ENCODE peak calls at places on chromosomes 3 and 15, in six cellular contexts. One of them, this sample, is unnamed.

GRCh38 chr3:180990494-180990893 is 958 bp upstream of the DNAJC19 start:
- DNase-seq in stimulated activated naive CD8-positive, alpha-beta T cell treated with anti-CD3 and anti-CD28 coated beads, Interleukin-15, amount 100 ng/mL, for 72 hours: no peak
- DNase-seq in fibroblast of the conjunctiva: no peak
- DNase-seq in HT1080: no peak
- DNase-seq in hypothalamus: no peak
- DNase-seq in CD4-positive, alpha-beta memory T cell: no peak
- DNase-seq in this sample: no peak

GRCh38 chr3:115385935-115386334 is 237.4 kb upstream of the GAP43 start:
- DNase-seq in stimulated activated naive CD8-positive, alpha-beta T cell treated with anti-CD3 and anti-CD28 coated beads, Interleukin-15, amount 100 ng/mL, for 72 hours: no peak
- DNase-seq in fibroblast of the conjunctiva: no peak
- DNase-seq in HT1080: no peak
- DNase-seq in hypothalamus: no peak
- DNase-seq in CD4-positive, alpha-beta memory T cell: no peak
- DNase-seq in this sample: no peak

GRCh38 chr15:44194397-44195150 is 497 bp downstream of the FRMD5 start:
- DNase-seq in stimulated activated naive CD8-positive, alpha-beta T cell treated with anti-CD3 and anti-CD28 coated beads, Interleukin-15, amount 100 ng/mL, for 72 hours: peak; percentile 57
- DNase-seq in fibroblast of the conjunctiva: no peak
- DNase-seq in HT1080: peak; percentile 92
- DNase-seq in hypothalamus: peak; percentile 42
- DNase-seq in CD4-positive, alpha-beta memory T cell: peak; percentile 51
- DNase-seq in this sample: peak; percentile 64

GRCh38 chr3:172653004-172653403 is 57.9 kb downstream of the NCEH1 start:
- DNase-seq in stimulated activated naive CD8-positive, alpha-beta T cell treated with anti-CD3 and anti-CD28 coated beads, Interleukin-15, amount 100 ng/mL, for 72 hours: no peak
- DNase-seq in fibroblast of the conjunctiva: no peak
- DNase-seq in HT1080: no peak
- DNase-seq in hypothalamus: no peak
- DNase-seq in CD4-positive, alpha-beta memory T cell: peak; percentile 21
- DNase-seq in this sample: peak; percentile 78

GRCh38 chr3:195550723-195551122 is 7.6 kb upstream of the PPP1R2 start:
- DNase-seq in stimulated activated naive CD8-positive, alpha-beta T cell treated with anti-CD3 and anti-CD28 coated beads, Interleukin-15, amount 100 ng/mL, for 72 hours: peak; percentile 50
- DNase-seq in fibroblast of the conjunctiva: no peak
- DNase-seq in HT1080: no peak
- DNase-seq in hypothalamus: no peak
- DNase-seq in CD4-positive, alpha-beta memory T cell: peak; percentile 61
- DNase-seq in this sample: peak; percentile 32

GRCh38 chr3:25457642-25458419 is 29.8 kb downstream of the RARB start:
- DNase-seq in stimulated activated naive CD8-positive, alpha-beta T cell treated with anti-CD3 and anti-CD28 coated beads, Interleukin-15, amount 100 ng/mL, for 72 hours: no peak
- DNase-seq in fibroblast of the conjunctiva: no peak
- DNase-seq in HT1080: no peak
- DNase-seq in hypothalamus: no peak
- DNase-seq in CD4-positive, alpha-beta memory T cell: no peak
- DNase-seq in this sample: no peak

GRCh38 chr15:36362508-36362907 is 216.9 kb upstream of the CDIN1 start:
- DNase-seq in stimulated activated naive CD8-positive, alpha-beta T cell treated with anti-CD3 and anti-CD28 coated beads, Interleukin-15, amount 100 ng/mL, for 72 hours: no peak
- DNase-seq in fibroblast of the conjunctiva: no peak
- DNase-seq in HT1080: no peak
- DNase-seq in hypothalamus: no peak
- DNase-seq in CD4-positive, alpha-beta memory T cell: no peak
- DNase-seq in this sample: no peak

GRCh38 chr15:81863157-81863556 is 182.7 kb downstream of the MEX3B start:
- DNase-seq in stimulated activated naive CD8-positive, alpha-beta T cell treated with anti-CD3 and anti-CD28 coated beads, Interleukin-15, amount 100 ng/mL, for 72 hours: no peak
- DNase-seq in fibroblast of the conjunctiva: no peak
- DNase-seq in HT1080: peak; percentile 43
- DNase-seq in hypothalamus: no peak
- DNase-seq in CD4-positive, alpha-beta memory T cell: no peak
- DNase-seq in this sample: no peak

GRCh38 chr3:175573226-175573625 is 714.1 kb downstream of the NAALADL2 start:
- DNase-seq in stimulated activated naive CD8-positive, alpha-beta T cell treated with anti-CD3 and anti-CD28 coated beads, Interleukin-15, amount 100 ng/mL, for 72 hours: no peak
- DNase-seq in fibroblast of the conjunctiva: no peak
- DNase-seq in HT1080: no peak
- DNase-seq in hypothalamus: no peak
- DNase-seq in CD4-positive, alpha-beta memory T cell: no peak
- DNase-seq in this sample: no peak

GRCh38 chr15:55221090-55222011 is 24.6 kb upstream of the RSL24D1 start:
- DNase-seq in stimulated activated naive CD8-positive, alpha-beta T cell treated with anti-CD3 and anti-CD28 coated beads, Interleukin-15, amount 100 ng/mL, for 72 hours: peak; percentile 64
- DNase-seq in fibroblast of the conjunctiva: peak; percentile 95
- DNase-seq in HT1080: peak; percentile 96
- DNase-seq in hypothalamus: no peak
- DNase-seq in CD4-positive, alpha-beta memory T cell: peak; percentile 42
- DNase-seq in this sample: peak; percentile 60

GRCh38 chr3:30607032-30607833 is 832 bp downstream of the TGFBR2 start:
- DNase-seq in stimulated activated naive CD8-positive, alpha-beta T cell treated with anti-CD3 and anti-CD28 coated beads, Interleukin-15, amount 100 ng/mL, for 72 hours: peak; percentile 74
- DNase-seq in fibroblast of the conjunctiva: no peak
- DNase-seq in HT1080: peak; percentile 55
- DNase-seq in hypothalamus: no peak
- DNase-seq in CD4-positive, alpha-beta memory T cell: peak; percentile 74
- DNase-seq in this sample: no peak

GRCh38 chr15:100665570-100665969 is 63.2 kb downstream of the ASB7 start:
- DNase-seq in stimulated activated naive CD8-positive, alpha-beta T cell treated with anti-CD3 and anti-CD28 coated beads, Interleukin-15, amount 100 ng/mL, for 72 hours: no peak
- DNase-seq in fibroblast of the conjunctiva: peak; percentile 40
- DNase-seq in HT1080: no peak
- DNase-seq in hypothalamus: no peak
- DNase-seq in CD4-positive, alpha-beta memory T cell: no peak
- DNase-seq in this sample: no peak

GRCh38 chr3:35965908-35966307 is 326.6 kb downstream of the ARPP21 start:
- DNase-seq in stimulated activated naive CD8-positive, alpha-beta T cell treated with anti-CD3 and anti-CD28 coated beads, Interleukin-15, amount 100 ng/mL, for 72 hours: no peak
- DNase-seq in fibroblast of the conjunctiva: peak; percentile 42
- DNase-seq in HT1080: peak; percentile 57
- DNase-seq in hypothalamus: no peak
- DNase-seq in CD4-positive, alpha-beta memory T cell: no peak
- DNase-seq in this sample: peak; percentile 40

GRCh38 chr3:56200251-56200650 is 268.0 kb downstream of the ERC2 start:
- DNase-seq in stimulated activated naive CD8-positive, alpha-beta T cell treated with anti-CD3 and anti-CD28 coated beads, Interleukin-15, amount 100 ng/mL, for 72 hours: no peak
- DNase-seq in fibroblast of the conjunctiva: no peak
- DNase-seq in HT1080: no peak
- DNase-seq in hypothalamus: no peak
- DNase-seq in CD4-positive, alpha-beta memory T cell: no peak
- DNase-seq in this sample: no peak

GRCh38 chr15:26073430-26074333 is 210.6 kb upstream of the ATP10A start:
- DNase-seq in stimulated activated naive CD8-positive, alpha-beta T cell treated with anti-CD3 and anti-CD28 coated beads, Interleukin-15, amount 100 ng/mL, for 72 hours: peak; percentile 15
- DNase-seq in fibroblast of the conjunctiva: no peak
- DNase-seq in HT1080: no peak
- DNase-seq in hypothalamus: no peak
- DNase-seq in CD4-positive, alpha-beta memory T cell: no peak
- DNase-seq in this sample: no peak

GRCh38 chr3:159872374-159873109 is 116.1 kb upstream of the IL12A start:
- DNase-seq in stimulated activated naive CD8-positive, alpha-beta T cell treated with anti-CD3 and anti-CD28 coated beads, Interleukin-15, amount 100 ng/mL, for 72 hours: no peak
- DNase-seq in fibroblast of the conjunctiva: peak; percentile 67
- DNase-seq in HT1080: peak; percentile 97
- DNase-seq in hypothalamus: no peak
- DNase-seq in CD4-positive, alpha-beta memory T cell: no peak
- DNase-seq in this sample: peak; percentile 75

GRCh38 chr3:52704611-52705437 is 767 bp downstream of the GLT8D1 start:
- DNase-seq in stimulated activated naive CD8-positive, alpha-beta T cell treated with anti-CD3 and anti-CD28 coated beads, Interleukin-15, amount 100 ng/mL, for 72 hours: peak; percentile 26
- DNase-seq in fibroblast of the conjunctiva: no peak
- DNase-seq in HT1080: peak; percentile 26
- DNase-seq in hypothalamus: no peak
- DNase-seq in CD4-positive, alpha-beta memory T cell: no peak
- DNase-seq in this sample: no peak

GRCh38 chr15:80673561-80674244 is 21.4 kb upstream of the ABHD17C start:
- DNase-seq in stimulated activated naive CD8-positive, alpha-beta T cell treated with anti-CD3 and anti-CD28 coated beads, Interleukin-15, amount 100 ng/mL, for 72 hours: no peak
- DNase-seq in fibroblast of the conjunctiva: no peak
- DNase-seq in HT1080: no peak
- DNase-seq in hypothalamus: no peak
- DNase-seq in CD4-positive, alpha-beta memory T cell: no peak
- DNase-seq in this sample: no peak

GRCh38 chr3:50319872-50320625 is 2.5 kb downstream of the HYAL2 start:
- DNase-seq in stimulated activated naive CD8-positive, alpha-beta T cell treated with anti-CD3 and anti-CD28 coated beads, Interleukin-15, amount 100 ng/mL, for 72 hours: no peak
- DNase-seq in fibroblast of the conjunctiva: no peak
- DNase-seq in HT1080: no peak
- DNase-seq in hypothalamus: no peak
- DNase-seq in CD4-positive, alpha-beta memory T cell: peak; percentile 25
- DNase-seq in this sample: no peak

GRCh38 chr3:155664922-155665695 is 79.8 kb downstream of the PLCH1 start:
- DNase-seq in stimulated activated naive CD8-positive, alpha-beta T cell treated with anti-CD3 and anti-CD28 coated beads, Interleukin-15, amount 100 ng/mL, for 72 hours: no peak
- DNase-seq in fibroblast of the conjunctiva: peak; percentile 87
- DNase-seq in HT1080: peak; percentile 90
- DNase-seq in hypothalamus: no peak
- DNase-seq in CD4-positive, alpha-beta memory T cell: no peak
- DNase-seq in this sample: peak; percentile 87

GRCh38 chr15:65184305-65184943 is 718 bp downstream of the CLPX start:
- DNase-seq in stimulated activated naive CD8-positive, alpha-beta T cell treated with anti-CD3 and anti-CD28 coated beads, Interleukin-15, amount 100 ng/mL, for 72 hours: peak; percentile 49
- DNase-seq in fibroblast of the conjunctiva: no peak
- DNase-seq in HT1080: peak; percentile 40
- DNase-seq in hypothalamus: peak; percentile 48
- DNase-seq in CD4-positive, alpha-beta memory T cell: peak; percentile 42
- DNase-seq in this sample: no peak

GRCh38 chr3:37571269-37571668 is 290.4 kb upstream of the CTDSPL start:
- DNase-seq in stimulated activated naive CD8-positive, alpha-beta T cell treated with anti-CD3 and anti-CD28 coated beads, Interleukin-15, amount 100 ng/mL, for 72 hours: no peak
- DNase-seq in fibroblast of the conjunctiva: no peak
- DNase-seq in HT1080: no peak
- DNase-seq in hypothalamus: no peak
- DNase-seq in CD4-positive, alpha-beta memory T cell: no peak
- DNase-seq in this sample: no peak

GRCh38 chr15:31574761-31575160 is 248.1 kb downstream of the KLF13 start:
- DNase-seq in stimulated activated naive CD8-positive, alpha-beta T cell treated with anti-CD3 and anti-CD28 coated beads, Interleukin-15, amount 100 ng/mL, for 72 hours: no peak
- DNase-seq in fibroblast of the conjunctiva: no peak
- DNase-seq in HT1080: no peak
- DNase-seq in hypothalamus: no peak
- DNase-seq in CD4-positive, alpha-beta memory T cell: no peak
- DNase-seq in this sample: no peak

GRCh38 chr3:108879915-108880314 is 57.3 kb downstream of the TRAT1 start:
- DNase-seq in stimulated activated naive CD8-positive, alpha-beta T cell treated with anti-CD3 and anti-CD28 coated beads, Interleukin-15, amount 100 ng/mL, for 72 hours: no peak
- DNase-seq in fibroblast of the conjunctiva: no peak
- DNase-seq in HT1080: peak; percentile 36
- DNase-seq in hypothalamus: no peak
- DNase-seq in CD4-positive, alpha-beta memory T cell: no peak
- DNase-seq in this sample: no peak

GRCh38 chr3:58670506-58671125 is 4.0 kb upstream of the FAM3D start:
- DNase-seq in stimulated activated naive CD8-positive, alpha-beta T cell treated with anti-CD3 and anti-CD28 coated beads, Interleukin-15, amount 100 ng/mL, for 72 hours: no peak
- DNase-seq in fibroblast of the conjunctiva: no peak
- DNase-seq in HT1080: no peak
- DNase-seq in hypothalamus: no peak
- DNase-seq in CD4-positive, alpha-beta memory T cell: no peak
- DNase-seq in this sample: no peak

GRCh38 chr3:126911162-126912026 is 71.5 kb upstream of the PLXNA1 start:
- DNase-seq in stimulated activated naive CD8-positive, alpha-beta T cell treated with anti-CD3 and anti-CD28 coated beads, Interleukin-15, amount 100 ng/mL, for 72 hours: peak; percentile 90
- DNase-seq in fibroblast of the conjunctiva: peak; percentile 38
- DNase-seq in HT1080: peak; percentile 100
- DNase-seq in hypothalamus: peak; percentile 46
- DNase-seq in CD4-positive, alpha-beta memory T cell: peak; percentile 88
- DNase-seq in this sample: peak; percentile 73

GRCh38 chr15:100132309-100132708 is 209.5 kb downstream of the ADAMTS17 start:
- DNase-seq in stimulated activated naive CD8-positive, alpha-beta T cell treated with anti-CD3 and anti-CD28 coated beads, Interleukin-15, amount 100 ng/mL, for 72 hours: no peak
- DNase-seq in fibroblast of the conjunctiva: no peak
- DNase-seq in HT1080: no peak
- DNase-seq in hypothalamus: no peak
- DNase-seq in CD4-positive, alpha-beta memory T cell: no peak
- DNase-seq in this sample: no peak

GRCh38 chr3:156760333-156760732 is 65.8 kb upstream of the LEKR1 start:
- DNase-seq in stimulated activated naive CD8-positive, alpha-beta T cell treated with anti-CD3 and anti-CD28 coated beads, Interleukin-15, amount 100 ng/mL, for 72 hours: no peak
- DNase-seq in fibroblast of the conjunctiva: no peak
- DNase-seq in HT1080: no peak
- DNase-seq in hypothalamus: no peak
- DNase-seq in CD4-positive, alpha-beta memory T cell: no peak
- DNase-seq in this sample: no peak

GRCh38 chr15:101288905-101289513 is 6.0 kb downstream of the SNRPA1 start:
- DNase-seq in stimulated activated naive CD8-positive, alpha-beta T cell treated with anti-CD3 and anti-CD28 coated beads, Interleukin-15, amount 100 ng/mL, for 72 hours: no peak
- DNase-seq in fibroblast of the conjunctiva: no peak
- DNase-seq in HT1080: peak; percentile 32
- DNase-seq in hypothalamus: no peak
- DNase-seq in CD4-positive, alpha-beta memory T cell: no peak
- DNase-seq in this sample: peak; percentile 19

GRCh38 chr3:183807881-183808280 is 17.5 kb downstream of the MAP6D1 start:
- DNase-seq in stimulated activated naive CD8-positive, alpha-beta T cell treated with anti-CD3 and anti-CD28 coated beads, Interleukin-15, amount 100 ng/mL, for 72 hours: no peak
- DNase-seq in fibroblast of the conjunctiva: no peak
- DNase-seq in HT1080: no peak
- DNase-seq in hypothalamus: no peak
- DNase-seq in CD4-positive, alpha-beta memory T cell: no peak
- DNase-seq in this sample: no peak

GRCh38 chr15:70289191-70289955 is 191.7 kb upstream of the TLE3 start:
- DNase-seq in stimulated activated naive CD8-positive, alpha-beta T cell treated with anti-CD3 and anti-CD28 coated beads, Interleukin-15, amount 100 ng/mL, for 72 hours: no peak
- DNase-seq in fibroblast of the conjunctiva: no peak
- DNase-seq in HT1080: no peak
- DNase-seq in hypothalamus: no peak
- DNase-seq in CD4-positive, alpha-beta memory T cell: no peak
- DNase-seq in this sample: no peak

GRCh38 chr15:48330855-48331795 is at the start of gene DUT:
- DNase-seq in stimulated activated naive CD8-positive, alpha-beta T cell treated with anti-CD3 and anti-CD28 coated beads, Interleukin-15, amount 100 ng/mL, for 72 hours: peak; percentile 83
- DNase-seq in fibroblast of the conjunctiva: peak; percentile 65
- DNase-seq in HT1080: peak; percentile 80
- DNase-seq in hypothalamus: peak; percentile 80
- DNase-seq in CD4-positive, alpha-beta memory T cell: peak; percentile 85
- DNase-seq in this sample: peak; percentile 32

GRCh38 chr15:65824031-65824743 is 32.1 kb upstream of the DENND4A start:
- DNase-seq in stimulated activated naive CD8-positive, alpha-beta T cell treated with anti-CD3 and anti-CD28 coated beads, Interleukin-15, amount 100 ng/mL, for 72 hours: no peak
- DNase-seq in fibroblast of the conjunctiva: peak; percentile 33
- DNase-seq in HT1080: peak; percentile 60
- DNase-seq in hypothalamus: peak; percentile 38
- DNase-seq in CD4-positive, alpha-beta memory T cell: no peak
- DNase-seq in this sample: peak; percentile 51

GRCh38 chr15:76336254-76337046 is at the start of gene ISL2:
- DNase-seq in stimulated activated naive CD8-positive, alpha-beta T cell treated with anti-CD3 and anti-CD28 coated beads, Interleukin-15, amount 100 ng/mL, for 72 hours: peak; percentile 86
- DNase-seq in fibroblast of the conjunctiva: peak; percentile 81
- DNase-seq in HT1080: peak; percentile 87
- DNase-seq in hypothalamus: peak; percentile 70
- DNase-seq in CD4-positive, alpha-beta memory T cell: no peak
- DNase-seq in this sample: no peak

GRCh38 chr3:114178770-114179368 is at the start of gene DRD3:
- DNase-seq in stimulated activated naive CD8-positive, alpha-beta T cell treated with anti-CD3 and anti-CD28 coated beads, Interleukin-15, amount 100 ng/mL, for 72 hours: peak; percentile 15
- DNase-seq in fibroblast of the conjunctiva: peak; percentile 3
- DNase-seq in HT1080: peak; percentile 43
- DNase-seq in hypothalamus: no peak
- DNase-seq in CD4-positive, alpha-beta memory T cell: no peak
- DNase-seq in this sample: peak; percentile 55

GRCh38 chr3:14397531-14397930 is 4.9 kb upstream of the SLC6A6 start:
- DNase-seq in stimulated activated naive CD8-positive, alpha-beta T cell treated with anti-CD3 and anti-CD28 coated beads, Interleukin-15, amount 100 ng/mL, for 72 hours: no peak
- DNase-seq in fibroblast of the conjunctiva: no peak
- DNase-seq in HT1080: peak; percentile 30
- DNase-seq in hypothalamus: peak; percentile 21
- DNase-seq in CD4-positive, alpha-beta memory T cell: no peak
- DNase-seq in this sample: no peak

This sample was measured in astrocyte of the cerebellum.